ENCODE peak calls at places on chromosome 18, in four cellular contexts. Z is K562, A is GM12878, S is HepG2. D is an unnamed sample.

GRCh38 chr18:50649821-50650220 is 89.9 kb downstream of the MAPK4 start:
- DNase-seq in Z (no peak), A (no peak), S (no peak), D (no peak)

GRCh38 chr18:31241425-31241824 is 76.5 kb upstream of the DSG1 start:
- DNase-seq in Z (no peak), A (no peak), S (no peak), D (no peak)

GRCh38 chr18:3455938-3456685 is 6.1 kb downstream of the TGIF1 start:
- DNase-seq in Z (no peak), A (no peak), S (peak; percentile 73), D (no peak)

GRCh38 chr18:33751613-33752221 is 173.7 kb downstream of the ASXL3 start:
- DNase-seq in Z (no peak), A (no peak), S (no peak), D (peak; percentile 7)

GRCh38 chr18:3100498-3101132 is 87.7 kb upstream of the LPIN2 start:
- DNase-seq in Z (no peak), A (no peak), S (peak; percentile 68), D (no peak)

GRCh38 chr18:67400502-67401117 is 115.9 kb downstream of the DSEL start:
- DNase-seq in Z (no peak), A (no peak), S (no peak), D (no peak)

GRCh38 chr18:46566111-46566510 is 90.9 kb downstream of the LOXHD1 start:
- DNase-seq in Z (no peak), A (no peak), S (no peak), D (no peak)

GRCh38 chr18:32040936-32041335 is 22.3 kb downstream of the RNF125 start:
- DNase-seq in Z (no peak), A (no peak), S (no peak), D (no peak)

GRCh38 chr18:79546781-79547272 is 132.8 kb upstream of the CTDP1 start:
- DNase-seq in Z (no peak), A (no peak), S (no peak), D (no peak)

GRCh38 chr18:63451774-63452173 is 25.0 kb upstream of the SERPINB5 start:
- DNase-seq in Z (no peak), A (no peak), S (no peak), D (no peak)

GRCh38 chr18:21739604-21740473 is 753 bp upstream of the MIB1 start:
- DNase-seq in Z (peak; percentile 48), A (no peak), S (no peak), D (no peak)

GRCh38 chr18:76981388-76981968 is 151.1 kb downstream of the MBP start:
- DNase-seq in Z (no peak), A (peak; percentile 52), S (no peak), D (no peak)

GRCh38 chr18:79151191-79151590 is 82.0 kb downstream of the ATP9B start:
- DNase-seq in Z (no peak), A (no peak), S (no peak), D (no peak)

GRCh38 chr18:49514577-49514976 is 27.5 kb upstream of the C18orf32 start:
- DNase-seq in Z (no peak), A (no peak), S (peak; percentile 45), D (no peak)

GRCh38 chr18:70649683-70650082 is 360.8 kb downstream of the SOCS6 start:
- DNase-seq in Z (no peak), A (no peak), S (no peak), D (no peak)

GRCh38 chr18:12336251-12336650 is 28.2 kb downstream of the TUBB6 start:
- DNase-seq in Z (no peak), A (no peak), S (no peak), D (no peak)

GRCh38 chr18:76428396-76429261 is 66.4 kb downstream of the ZNF516 start:
- DNase-seq in Z (no peak), A (no peak), S (no peak), D (no peak)

GRCh38 chr18:55000529-55000928 is 41.3 kb upstream of the CCDC68 start:
- DNase-seq in Z (no peak), A (no peak), S (no peak), D (no peak)

GRCh38 chr18:35822431-35822830 is 150.0 kb upstream of the RMP24 start:
- DNase-seq in Z (no peak), A (no peak), S (no peak), D (no peak)

GRCh38 chr18:7946724-7947377 is 379.7 kb downstream of the PTPRM start:
- DNase-seq in Z (no peak), A (no peak), S (no peak), D (peak; percentile 14)

GRCh38 chr18:28281400-28281799 is 104.5 kb upstream of the CDH2 start:
- DNase-seq in Z (no peak), A (no peak), S (no peak), D (no peak)

GRCh38 chr18:79095216-79095615 is 26.0 kb downstream of the ATP9B start:
- DNase-seq in Z (no peak), A (no peak), S (peak; percentile 75), D (no peak)

GRCh38 chr18:24402209-24402785 is 4.7 kb upstream of the OSBPL1A start:
- DNase-seq in Z (no peak), A (no peak), S (no peak), D (no peak)

GRCh38 chr18:5628512-5629255 is 84.9 kb upstream of the EPB41L3 start:
- DNase-seq in Z (no peak), A (no peak), S (no peak), D (no peak)

GRCh38 chr18:34550902-34551301 is 159.2 kb upstream of the DTNA start:
- DNase-seq in Z (no peak), A (no peak), S (no peak), D (no peak)

GRCh38 chr18:37419272-37419671 is 146.3 kb downstream of the CELF4 start:
- DNase-seq in Z (no peak), A (no peak), S (no peak), D (peak; percentile 42)

GRCh38 chr18:42860011-42860410 is 255.5 kb downstream of the RIT2 start:
- DNase-seq in Z (no peak), A (no peak), S (no peak), D (no peak)

GRCh38 chr18:32258558-32259204 is 68.8 kb downstream of the MEP1B start:
- DNase-seq in Z (no peak), A (no peak), S (no peak), D (no peak)

GRCh38 chr18:61736168-61736567 is 156.6 kb downstream of the RNF152 start:
- DNase-seq in Z (no peak), A (no peak), S (no peak), D (no peak)

GRCh38 chr18:58254873-58255511 is 211.0 kb downstream of the NEDD4L start:
- DNase-seq in Z (no peak), A (no peak), S (no peak), D (no peak)

GRCh38 chr18:58256316-58257080 is 212.5 kb downstream of the NEDD4L start:
- DNase-seq in Z (no peak), A (no peak), S (no peak), D (no peak)

GRCh38 chr18:58257461-58257860 is 213.4 kb downstream of the NEDD4L start:
- DNase-seq in Z (peak; percentile 43), A (no peak), S (no peak), D (no peak)

GRCh38 chr18:58253871-58254270 is 209.8 kb downstream of the NEDD4L start:
- DNase-seq in Z (no peak), A (no peak), S (no peak), D (no peak)

DNA sequence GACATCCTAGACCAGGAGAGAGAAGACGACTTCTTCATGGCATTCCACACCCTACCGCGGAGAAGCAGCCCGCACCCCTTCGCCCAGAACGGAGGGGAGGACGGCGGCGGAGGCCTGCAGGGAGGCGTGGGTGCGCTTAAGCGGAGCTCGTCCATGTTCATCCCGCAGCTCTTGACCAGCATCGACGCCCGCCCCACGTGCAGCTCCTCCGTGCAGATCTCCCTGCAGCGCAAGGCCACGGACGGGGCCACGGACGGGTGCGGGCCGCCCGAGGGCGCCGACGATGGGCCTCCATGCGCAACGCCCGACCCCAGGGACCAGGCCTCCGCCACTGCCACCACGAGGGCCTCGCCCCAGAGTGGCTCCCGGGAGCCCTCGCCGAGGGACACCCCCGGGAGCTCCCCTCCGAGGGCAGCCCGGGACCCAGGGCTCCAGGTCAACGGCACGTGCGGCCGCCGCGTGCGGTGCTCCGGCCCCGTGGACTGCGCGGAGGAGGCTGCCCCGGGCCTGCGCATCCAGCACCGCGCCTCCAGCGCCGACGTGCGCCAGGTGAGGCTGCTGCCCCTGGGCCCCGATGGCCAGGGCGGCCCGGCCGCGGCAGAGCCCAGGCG is 211.8 kb downstream of the NEDD4L start:
- DNase-seq in Z (no peak), A (no peak), S (no peak), D (no peak)
- TF ChIP-seq POLR2AphosphoS2 in Z (no peak), A (no peak), S (no peak), D (no peak)

DNA sequence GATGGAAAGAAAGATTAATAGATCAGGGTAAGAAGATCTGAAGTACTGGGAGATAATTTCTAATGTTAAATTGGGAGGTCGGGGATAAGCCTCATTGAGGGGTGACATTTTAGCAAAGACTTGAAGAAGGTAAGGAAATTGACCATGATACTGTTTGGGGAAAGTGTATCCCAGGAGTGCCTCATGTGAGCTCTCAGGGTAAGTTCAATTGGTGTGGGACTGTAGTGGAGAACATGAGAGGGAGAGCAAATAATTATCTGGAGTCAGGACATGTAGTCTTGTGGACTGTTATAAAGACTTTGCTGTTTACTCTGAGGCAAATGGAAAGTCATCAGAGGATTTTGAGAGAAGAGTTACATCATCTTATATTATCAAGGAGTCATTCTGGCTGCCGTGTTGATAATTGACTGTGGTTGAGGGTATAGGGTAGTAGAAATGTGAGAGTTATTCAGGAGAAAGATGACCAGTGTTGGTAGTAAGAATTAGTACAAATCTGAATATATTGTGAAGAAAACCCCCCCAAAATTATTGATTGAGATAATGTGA is 624.4 kb downstream of the ADCYAP1 start:
- DNase-seq in Z (no peak), A (no peak), S (no peak), D (no peak)
- TF ChIP-seq USF2 in Z (no peak), A (no peak), S (no peak), D (no peak)

DNA sequence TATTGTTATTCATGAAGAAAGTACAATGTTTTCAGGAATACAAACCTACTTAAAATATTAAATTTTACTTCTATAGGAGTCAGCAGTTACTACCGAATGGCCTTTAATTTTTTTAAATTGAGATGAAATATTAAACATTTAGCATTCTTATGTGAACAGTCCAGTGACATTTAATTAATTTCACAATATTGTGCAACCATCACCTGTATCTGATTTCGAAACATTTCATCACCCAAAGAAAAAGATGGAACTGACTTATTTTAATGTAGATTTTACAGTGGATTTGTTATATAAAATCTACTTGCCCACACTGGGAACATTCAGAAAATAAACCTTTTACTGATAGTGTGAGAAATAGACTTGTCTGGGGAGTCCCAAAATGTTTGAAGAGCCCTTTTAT is 585.2 kb upstream of the LINC00305 start:
- DNase-seq in Z (no peak), A (no peak), S (no peak), D (no peak)
- TF ChIP-seq POLR2AphosphoS2 in Z (no peak), A (no peak), S (no peak), D (no peak)

DNA sequence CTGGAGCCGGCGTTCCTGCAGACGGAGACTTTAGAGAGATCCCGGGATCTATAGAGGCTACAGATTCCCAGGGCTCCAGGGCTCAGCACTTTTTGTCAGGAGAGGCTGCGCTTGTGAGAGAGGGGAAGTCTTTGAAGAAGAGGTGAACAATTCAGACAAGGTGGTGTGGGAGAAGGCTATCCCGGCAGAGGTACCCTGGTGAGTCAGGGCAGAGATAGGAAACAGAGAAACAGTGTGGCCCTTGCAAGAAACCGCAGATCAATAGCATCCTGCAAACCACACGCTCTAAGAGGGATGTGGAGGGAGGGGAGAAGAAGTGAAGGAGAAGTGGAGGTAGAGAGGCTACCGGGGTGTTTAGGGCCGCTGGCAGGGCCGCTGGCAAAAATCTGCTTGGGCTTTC is 160.5 kb upstream of the APCDD1 start:
- DNase-seq in Z (no peak), A (no peak), S (no peak), D (no peak)
- TF ChIP-seq USF2 in Z (no peak), A (no peak), S (no peak), D (no peak)

GRCh38 chr18:44859263-44859662 is 178.6 kb downstream of the SETBP1 start:
- DNase-seq in Z (no peak), A (no peak), S (no peak), D (no peak)
- TF ChIP-seq POLR2AphosphoS2 in Z (no peak), A (no peak), S (no peak), D (no peak)

D was measured in A549.